ENCODE peak calls at places on chromosomes 4 and X, in seven cellular contexts. One of them, this sample, is unnamed.

GRCh38 chr4:163748474-163748873 is 254.0 kb downstream of the TMA16 start:
- DNase-seq in HCT116: no peak
- DNase-seq in H1: no peak
- DNase-seq in HepG2: no peak
- DNase-seq in GM12878: no peak
- DNase-seq in K562: no peak
- DNase-seq in SK-N-SH: peak; percentile 24
- DNase-seq in this sample: no peak

GRCh38 chr4:79197275-79198009 is 128.4 kb downstream of the NAA11 start:
- DNase-seq in SK-N-SH: no peak
- DNase-seq in HepG2: no peak
- DNase-seq in H1: no peak
- DNase-seq in HCT116: no peak
- DNase-seq in GM12878: no peak
- DNase-seq in K562: no peak
- DNase-seq in this sample: no peak

GRCh38 chr4:56764775-56765174 is 56.7 kb downstream of the SPINK2 start:
- DNase-seq in GM12878: no peak
- DNase-seq in HepG2: no peak
- DNase-seq in SK-N-SH: peak; percentile 37
- DNase-seq in HCT116: no peak
- DNase-seq in H1: no peak
- DNase-seq in K562: no peak
- DNase-seq in this sample: no peak

GRCh38 chr4:40976343-40976742 is 226.6 kb downstream of the NSUN7 start:
- DNase-seq in K562: peak; percentile 22
- DNase-seq in H1: no peak
- DNase-seq in HepG2: peak; percentile 57
- DNase-seq in GM12878: no peak
- DNase-seq in SK-N-SH: peak; percentile 55
- DNase-seq in HCT116: peak; percentile 51
- DNase-seq in this sample: peak; percentile 11

GRCh38 chrX:69387559-69388487 is 116.3 kb upstream of the NALF2 start:
- DNase-seq in H1: peak; percentile 80
- DNase-seq in K562: peak; percentile 60
- DNase-seq in HepG2: peak; percentile 45
- DNase-seq in HCT116: peak; percentile 31
- DNase-seq in SK-N-SH: peak; percentile 78
- DNase-seq in GM12878: no peak
- DNase-seq in this sample: peak; percentile 21

GRCh38 chr4:3675251-3676115 is 90.7 kb upstream of the ADRA2C start:
- DNase-seq in HCT116: peak; percentile 32
- DNase-seq in GM12878: no peak
- DNase-seq in SK-N-SH: no peak
- DNase-seq in HepG2: no peak
- DNase-seq in H1: no peak
- DNase-seq in K562: no peak
- DNase-seq in this sample: no peak

GRCh38 chrX:53071604-53072417 is 10.4 kb upstream of the TSPYL2 start:
- DNase-seq in SK-N-SH: peak; percentile 68
- DNase-seq in HCT116: peak; percentile 50
- DNase-seq in K562: peak; percentile 50
- DNase-seq in H1: no peak
- DNase-seq in GM12878: peak; percentile 46
- DNase-seq in HepG2: peak; percentile 57
- DNase-seq in this sample: peak; percentile 34

GRCh38 chr4:139711461-139711860 is 45.8 kb downstream of the MGST2 start:
- DNase-seq in H1: no peak
- DNase-seq in HepG2: no peak
- DNase-seq in HCT116: no peak
- DNase-seq in GM12878: no peak
- DNase-seq in SK-N-SH: no peak
- DNase-seq in K562: no peak
- DNase-seq in this sample: no peak

GRCh38 chr4:88522702-88523324 is 763 bp downstream of the PYURF start:
- DNase-seq in K562: peak; percentile 65
- DNase-seq in H1: no peak
- DNase-seq in GM12878: no peak
- DNase-seq in SK-N-SH: peak; percentile 45
- DNase-seq in HepG2: peak; percentile 9
- DNase-seq in HCT116: no peak
- DNase-seq in this sample: peak; percentile 44

GRCh38 chrX:30220646-30221045 is 5.3 kb downstream of the MAGEB2 start:
- DNase-seq in GM12878: no peak
- DNase-seq in HCT116: no peak
- DNase-seq in K562: no peak
- DNase-seq in H1: no peak
- DNase-seq in HepG2: no peak
- DNase-seq in SK-N-SH: no peak
- DNase-seq in this sample: no peak

GRCh38 chr4:27011401-27011800 is 150.8 kb downstream of the STIM2 start:
- DNase-seq in GM12878: no peak
- DNase-seq in HCT116: no peak
- DNase-seq in HepG2: no peak
- DNase-seq in K562: no peak
- DNase-seq in SK-N-SH: no peak
- DNase-seq in H1: no peak
- DNase-seq in this sample: peak; percentile 22

GRCh38 chr4:119626420-119626819 is 2.2 kb downstream of the PDE5A start:
- DNase-seq in SK-N-SH: no peak
- DNase-seq in GM12878: no peak
- DNase-seq in K562: no peak
- DNase-seq in H1: no peak
- DNase-seq in HCT116: no peak
- DNase-seq in HepG2: no peak
- DNase-seq in this sample: no peak

GRCh38 chr4:83490876-83491450 is 6.1 kb upstream of the ABRAXAS1 start:
- DNase-seq in HepG2: peak; percentile 34
- DNase-seq in SK-N-SH: peak; percentile 64
- DNase-seq in GM12878: no peak
- DNase-seq in K562: peak; percentile 68
- DNase-seq in H1: no peak
- DNase-seq in HCT116: peak; percentile 42
- DNase-seq in this sample: peak; percentile 10

GRCh38 chrX:103254921-103255455 is at the start of gene TCEAL8:
- DNase-seq in GM12878: peak; percentile 21
- DNase-seq in SK-N-SH: peak; percentile 60
- DNase-seq in HCT116: peak; percentile 63
- DNase-seq in H1: peak; percentile 61
- DNase-seq in HepG2: peak; percentile 53
- DNase-seq in K562: peak; percentile 80
- DNase-seq in this sample: peak; percentile 59

GRCh38 chr4:42627887-42628646 is 28.8 kb downstream of the ATP8A1 start:
- DNase-seq in K562: no peak
- DNase-seq in H1: no peak
- DNase-seq in HepG2: no peak
- DNase-seq in GM12878: peak; percentile 97
- DNase-seq in HCT116: no peak
- DNase-seq in SK-N-SH: no peak
- DNase-seq in this sample: no peak

GRCh38 chrX:118420462-118420861 is 74.6 kb downstream of the WDR44 start:
- DNase-seq in GM12878: no peak
- DNase-seq in HCT116: no peak
- DNase-seq in HepG2: no peak
- DNase-seq in K562: no peak
- DNase-seq in SK-N-SH: no peak
- DNase-seq in H1: no peak
- DNase-seq in this sample: no peak

GRCh38 chr4:115113382-115114106 is at the start of gene NDST4:
- DNase-seq in GM12878: no peak
- DNase-seq in SK-N-SH: no peak
- DNase-seq in K562: no peak
- DNase-seq in HCT116: no peak
- DNase-seq in HepG2: no peak
- DNase-seq in H1: no peak
- DNase-seq in this sample: peak; percentile 5

GRCh38 chr4:52982246-52982950 is 120.3 kb downstream of the RASL11B start:
- DNase-seq in H1: no peak
- DNase-seq in K562: peak; percentile 19
- DNase-seq in SK-N-SH: peak; percentile 51
- DNase-seq in HepG2: peak; percentile 32
- DNase-seq in HCT116: peak; percentile 28
- DNase-seq in GM12878: no peak
- DNase-seq in this sample: peak; percentile 14

GRCh38 chr4:4838602-4839470 is 20.6 kb upstream of the MSX1 start:
- DNase-seq in HCT116: no peak
- DNase-seq in K562: no peak
- DNase-seq in GM12878: no peak
- DNase-seq in SK-N-SH: no peak
- DNase-seq in HepG2: peak; percentile 28
- DNase-seq in H1: no peak
- DNase-seq in this sample: peak; percentile 60

GRCh38 chrX:131543774-131544173 is at the start of gene OR13H1:
- DNase-seq in K562: no peak
- DNase-seq in H1: no peak
- DNase-seq in HepG2: no peak
- DNase-seq in SK-N-SH: no peak
- DNase-seq in GM12878: no peak
- DNase-seq in HCT116: no peak
- DNase-seq in this sample: no peak

GRCh38 chr4:43132010-43132582 is 239.6 kb downstream of the GRXCR1 start:
- DNase-seq in SK-N-SH: peak; percentile 34
- DNase-seq in HCT116: peak; percentile 8
- DNase-seq in H1: peak; percentile 80
- DNase-seq in K562: peak; percentile 22
- DNase-seq in HepG2: peak; percentile 42
- DNase-seq in GM12878: peak; percentile 3
- DNase-seq in this sample: peak; percentile 70

GRCh38 chr4:5452156-5452555 is 256.2 kb downstream of the EVC2 start:
- DNase-seq in GM12878: no peak
- DNase-seq in HepG2: no peak
- DNase-seq in SK-N-SH: no peak
- DNase-seq in K562: no peak
- DNase-seq in H1: peak; percentile 28
- DNase-seq in HCT116: no peak
- DNase-seq in this sample: no peak

GRCh38 chrX:71378752-71379151 is 12.6 kb downstream of the TAF1 start:
- DNase-seq in K562: no peak
- DNase-seq in H1: no peak
- DNase-seq in SK-N-SH: no peak
- DNase-seq in HCT116: no peak
- DNase-seq in HepG2: no peak
- DNase-seq in GM12878: no peak
- DNase-seq in this sample: no peak

GRCh38 chrX:46294234-46294633 is 251.0 kb downstream of the ZNF674 start:
- DNase-seq in SK-N-SH: no peak
- DNase-seq in HCT116: no peak
- DNase-seq in GM12878: no peak
- DNase-seq in HepG2: no peak
- DNase-seq in H1: no peak
- DNase-seq in K562: no peak
- DNase-seq in this sample: peak; percentile 27

GRCh38 chr4:24594887-24595286 is 10.5 kb upstream of the DHX15 start:
- DNase-seq in HCT116: no peak
- DNase-seq in K562: no peak
- DNase-seq in H1: no peak
- DNase-seq in GM12878: no peak
- DNase-seq in HepG2: peak; percentile 90
- DNase-seq in SK-N-SH: no peak
- DNase-seq in this sample: no peak

GRCh38 chrX:119398587-119398973 is 556 bp upstream of the SLC25A43 start:
- DNase-seq in GM12878: no peak
- DNase-seq in H1: no peak
- DNase-seq in K562: no peak
- DNase-seq in SK-N-SH: no peak
- DNase-seq in HCT116: no peak
- DNase-seq in HepG2: peak; percentile 7
- DNase-seq in this sample: no peak

DNA sequence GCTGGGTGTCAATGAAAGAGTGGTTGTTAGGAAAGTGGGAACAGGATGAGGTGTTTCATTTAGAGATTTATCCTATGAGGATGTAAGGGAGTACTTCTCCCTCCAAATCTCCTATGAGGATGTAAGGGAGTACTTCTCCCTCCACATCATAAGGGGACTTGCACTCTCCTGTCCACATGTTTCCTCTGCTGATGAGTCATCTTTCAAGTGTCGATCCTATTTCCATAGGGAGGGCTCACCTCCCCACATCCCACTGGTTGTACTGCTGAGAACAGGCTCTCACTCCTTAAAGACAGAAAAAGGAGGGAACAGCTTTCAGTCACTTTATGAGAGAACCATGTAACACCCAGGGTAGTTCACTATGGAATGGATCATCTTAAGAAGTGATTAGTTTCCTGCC is 65.0 kb downstream of the INPP4B start:
- DNase-seq in HepG2: no peak
- DNase-seq in K562: no peak
- DNase-seq in HCT116: peak; percentile 19
- DNase-seq in SK-N-SH: no peak
- DNase-seq in H1: no peak
- DNase-seq in GM12878: no peak
- DNase-seq in this sample: no peak
- TF ChIP-seq JUND in HepG2: no peak
- TF ChIP-seq JUND in K562: no peak
- TF ChIP-seq JUND in HCT116: peak; percentile 34
- TF ChIP-seq JUND in SK-N-SH: no peak
- TF ChIP-seq JUND in H1: no peak
- TF ChIP-seq JUND in GM12878: no peak
- TF ChIP-seq JUND in this sample: no peak

DNA sequence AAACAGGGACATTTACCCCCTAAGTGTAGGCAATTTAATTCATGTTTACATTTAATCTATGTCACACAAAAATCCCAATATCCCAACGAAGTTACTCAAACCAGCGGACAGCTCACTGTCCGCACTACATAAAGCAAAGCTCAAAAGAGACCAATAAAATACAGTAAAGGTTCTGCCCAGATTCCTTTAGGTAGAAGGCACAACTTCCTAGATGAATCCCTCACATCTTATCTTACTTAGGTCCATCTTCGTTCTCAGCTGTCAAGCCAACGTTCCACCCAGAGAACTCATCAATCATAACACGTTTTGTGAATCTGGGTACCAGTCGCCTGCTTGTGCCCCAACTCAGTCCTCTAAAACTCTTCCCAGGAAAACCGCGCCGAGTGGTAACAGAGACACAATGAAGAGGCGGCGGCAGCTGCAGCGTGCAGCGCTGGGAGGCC is 1.7 kb downstream of the HNRNPDL start:
- DNase-seq in HCT116: no peak
- DNase-seq in K562: no peak
- DNase-seq in SK-N-SH: no peak
- DNase-seq in H1: no peak
- DNase-seq in GM12878: no peak
- DNase-seq in HepG2: no peak
- DNase-seq in this sample: no peak
- TF ChIP-seq JUND in HCT116: no peak
- TF ChIP-seq JUND in K562: no peak
- TF ChIP-seq JUND in SK-N-SH: no peak
- TF ChIP-seq JUND in H1: no peak
- TF ChIP-seq JUND in GM12878: no peak
- TF ChIP-seq JUND in HepG2: no peak
- TF ChIP-seq JUND in this sample: no peak

GRCh38 chrX:41720125-41720780 is 3.7 kb upstream of the GPR82 start:
- DNase-seq in H1: no peak
- DNase-seq in GM12878: peak; percentile 51
- DNase-seq in HepG2: no peak
- DNase-seq in HCT116: no peak
- DNase-seq in K562: peak; percentile 6
- DNase-seq in SK-N-SH: no peak
- DNase-seq in this sample: no peak
- TF ChIP-seq JUND in H1: no peak
- TF ChIP-seq JUND in GM12878: no peak
- TF ChIP-seq JUND in HepG2: no peak
- TF ChIP-seq JUND in HCT116: no peak
- TF ChIP-seq JUND in K562: no peak
- TF ChIP-seq JUND in SK-N-SH: no peak
- TF ChIP-seq JUND in this sample: no peak

GRCh38 chrX:15299945-15300851 is 15.2 kb downstream of the ASB11 start:
- DNase-seq in H1: no peak
- DNase-seq in SK-N-SH: peak; percentile 49
- DNase-seq in K562: peak; percentile 10
- DNase-seq in HepG2: peak; percentile 7
- DNase-seq in HCT116: no peak
- DNase-seq in GM12878: no peak
- DNase-seq in this sample: no peak
- TF ChIP-seq JUND in H1: no peak
- TF ChIP-seq JUND in SK-N-SH: no peak
- TF ChIP-seq JUND in K562: no peak
- TF ChIP-seq JUND in HepG2: no peak
- TF ChIP-seq JUND in HCT116: no peak
- TF ChIP-seq JUND in GM12878: no peak
- TF ChIP-seq JUND in this sample: no peak